ENCODE peak calls at places on chromosomes 12 and 14, in four cellular contexts. G, L, Q and F are unnamed samples.

GRCh38 chr14:33676135-33676566 is 274.7 kb downstream of the EGLN3 start:
- DNase-seq in Q (peak), L (no peak), G (peak), F (no peak)

GRCh38 chr14:69260246-69260978 is 454 bp downstream of the GALNT16 start:
- DNase-seq in Q (peak), L (no peak), G (peak), F (peak)

GRCh38 chr12:2958432-2959193 is 584 bp upstream of the TEAD4 start:
- DNase-seq in L (no peak), G (peak), Q (peak), F (peak)

GRCh38 chr14:96586056-96586455 is 83.9 kb downstream of the PAPOLA start:
- DNase-seq in L (no peak), Q (no peak), G (no peak), F (no peak)

GRCh38 chr14:95770777-95771176 is 56.9 kb upstream of the TCL1A start:
- DNase-seq in G (no peak), Q (no peak), L (no peak), F (no peak)

GRCh38 chr12:106084048-106084671 is 54.6 kb downstream of the NUAK1 start:
- DNase-seq in G (no peak), Q (peak), L (no peak), F (peak)

GRCh38 chr12:3921526-3921925 is 48.3 kb upstream of the PARP11 start:
- DNase-seq in G (no peak), L (no peak), Q (no peak), F (no peak)

GRCh38 chr12:103495158-103495782 is 498 bp downstream of the C12orf42 start:
- DNase-seq in L (no peak), G (peak), Q (peak), F (no peak)

GRCh38 chr14:74976264-74977113 is 21.1 kb upstream of the PGF start:
- DNase-seq in Q (no peak), G (peak), L (no peak), F (no peak)

GRCh38 chr14:100271247-100271939 is 32.4 kb downstream of the YY1 start:
- DNase-seq in Q (no peak), L (no peak), G (no peak), F (no peak)

GRCh38 chr12:130299574-130299973 is 38.1 kb upstream of the PIWIL1 start:
- DNase-seq in G (no peak), Q (no peak), L (no peak), F (no peak)

GRCh38 chr12:6532927-6533652 is 1.2 kb upstream of the GAPDH start:
- DNase-seq in Q (peak), G (peak), L (no peak), F (peak)

GRCh38 chr14:103739466-103739792 is 23.8 kb downstream of the ZFYVE21 start:
- DNase-seq in L (no peak), G (no peak), Q (no peak), F (no peak)

GRCh38 chr14:49865431-49865859 is 12.9 kb upstream of the NEMF start:
- DNase-seq in Q (peak), G (peak), L (no peak), F (peak)

GRCh38 chr12:96234591-96235496 is 40.7 kb downstream of the ELK3 start:
- DNase-seq in L (no peak), Q (no peak), G (no peak), F (no peak)

GRCh38 chr12:7295529-7295928 is 8.3 kb upstream of the ACSM4 start:
- DNase-seq in G (no peak), L (no peak), Q (no peak), F (no peak)

GRCh38 chr12:63228853-63229252 is 77.9 kb upstream of the AVPR1A start:
- DNase-seq in G (no peak), L (no peak), Q (no peak), F (no peak)

GRCh38 chr14:85087201-85087600 is 442.7 kb upstream of the FLRT2 start:
- DNase-seq in G (no peak), L (no peak), Q (no peak), F (peak)

GRCh38 chr12:4307593-4308333 is 13.2 kb upstream of the TIGAR start:
- DNase-seq in G (no peak), Q (peak), L (no peak), F (peak)

GRCh38 chr12:77031745-77032144 is 33.6 kb downstream of the E2F7 start:
- DNase-seq in L (no peak), G (no peak), Q (no peak), F (peak)

GRCh38 chr12:44653886-44654527 is 222.1 kb downstream of the NELL2 start:
- DNase-seq in G (no peak), Q (no peak), L (no peak), F (no peak)

GRCh38 chr12:31732926-31733548 is 4.2 kb upstream of the AMN1 start:
- DNase-seq in G (peak), L (peak), Q (peak), F (peak)

GRCh38 chr12:131133015-131133905 is 179.6 kb downstream of the ADGRD1 start:
- DNase-seq in G (no peak), Q (no peak), L (no peak), F (no peak)

GRCh38 chr12:46159239-46159901 is 109.5 kb downstream of the SLC38A1 start:
- DNase-seq in L (no peak), G (no peak), Q (no peak), F (no peak)

GRCh38 chr12:70451528-70451927 is 85.4 kb downstream of the KCNMB4 start:
- DNase-seq in L (no peak), Q (no peak), G (no peak), F (no peak)

GRCh38 chr14:68961361-68961760 is 17.7 kb downstream of the ACTN1 start:
- DNase-seq in G (no peak), L (no peak), Q (no peak), F (no peak)

GRCh38 chr12:92989715-92990484 is 60.8 kb upstream of the EEA1 start:
- DNase-seq in G (no peak), L (no peak), Q (no peak), F (no peak)

GRCh38 chr12:88753074-88753473 is 172.8 kb upstream of the KITLG start:
- DNase-seq in Q (no peak), L (no peak), G (no peak), F (peak)

GRCh38 chr14:31414190-31414833 is 6.0 kb downstream of the HEATR5A start:
- DNase-seq in G (no peak), L (no peak), Q (no peak), F (peak)

GRCh38 chr12:120849765-120850164 is 54.4 kb downstream of the SPPL3 start:
- DNase-seq in L (no peak), Q (no peak), G (no peak), F (peak)

GRCh38 chr14:101193126-101193844 is 289.8 kb upstream of the RTL1 start:
- DNase-seq in L (no peak), G (no peak), Q (peak), F (no peak)

GRCh38 chr12:88299567-88300101 is 157.5 kb downstream of the TMTC3 start:
- DNase-seq in G (peak), L (peak), Q (no peak), F (peak)

GRCh38 chr12:91893476-91893875 is 252.2 kb downstream of the BTG1 start:
- DNase-seq in L (no peak), Q (no peak), G (no peak), F (no peak)

GRCh38 chr12:131108171-131108955 is 154.7 kb downstream of the ADGRD1 start:
- DNase-seq in L (no peak), G (no peak), Q (no peak), F (no peak)

GRCh38 chr14:52922656-52923055 is 28.2 kb downstream of the FERMT2 start:
- DNase-seq in L (no peak), G (no peak), Q (no peak), F (peak)

GRCh38 chr12:9940370-9940769 is 8.2 kb upstream of the CLEC2A start:
- DNase-seq in G (no peak), L (no peak), Q (no peak), F (peak)
- TF ChIP-seq CHD1 in G (no peak), L (no peak), Q (no peak), F (no peak)

DNA sequence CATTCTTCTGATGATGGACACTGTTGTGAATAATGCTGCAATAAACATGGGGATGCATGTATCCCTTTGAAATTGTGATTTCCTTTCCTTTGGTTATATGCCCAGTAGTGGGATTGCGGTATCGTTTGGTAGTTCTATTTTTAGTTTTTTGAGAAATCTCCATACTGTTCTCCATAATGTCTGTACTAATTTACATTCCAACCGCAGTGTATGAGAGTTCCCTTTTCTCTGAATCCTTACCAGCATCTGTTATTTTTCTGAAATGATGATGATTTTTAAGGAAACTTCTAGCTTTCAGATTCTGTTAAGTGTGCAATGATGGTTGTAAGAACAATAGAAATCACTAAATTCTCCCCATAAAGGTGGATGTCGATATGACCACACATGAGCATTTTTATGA is 6.9 kb upstream of the PPP4R3A start:
- DNase-seq in L (no peak), Q (no peak), G (no peak), F (no peak)
- TF ChIP-seq CHD1 in L (no peak), Q (no peak), G (no peak), F (no peak)

GRCh38 chr14:56216631-56217379 is 98.6 kb downstream of the PELI2 start:
- DNase-seq in G (peak), Q (no peak), L (no peak), F (peak)
- TF ChIP-seq CHD1 in G (no peak), Q (no peak), L (no peak), F (no peak)

DNA sequence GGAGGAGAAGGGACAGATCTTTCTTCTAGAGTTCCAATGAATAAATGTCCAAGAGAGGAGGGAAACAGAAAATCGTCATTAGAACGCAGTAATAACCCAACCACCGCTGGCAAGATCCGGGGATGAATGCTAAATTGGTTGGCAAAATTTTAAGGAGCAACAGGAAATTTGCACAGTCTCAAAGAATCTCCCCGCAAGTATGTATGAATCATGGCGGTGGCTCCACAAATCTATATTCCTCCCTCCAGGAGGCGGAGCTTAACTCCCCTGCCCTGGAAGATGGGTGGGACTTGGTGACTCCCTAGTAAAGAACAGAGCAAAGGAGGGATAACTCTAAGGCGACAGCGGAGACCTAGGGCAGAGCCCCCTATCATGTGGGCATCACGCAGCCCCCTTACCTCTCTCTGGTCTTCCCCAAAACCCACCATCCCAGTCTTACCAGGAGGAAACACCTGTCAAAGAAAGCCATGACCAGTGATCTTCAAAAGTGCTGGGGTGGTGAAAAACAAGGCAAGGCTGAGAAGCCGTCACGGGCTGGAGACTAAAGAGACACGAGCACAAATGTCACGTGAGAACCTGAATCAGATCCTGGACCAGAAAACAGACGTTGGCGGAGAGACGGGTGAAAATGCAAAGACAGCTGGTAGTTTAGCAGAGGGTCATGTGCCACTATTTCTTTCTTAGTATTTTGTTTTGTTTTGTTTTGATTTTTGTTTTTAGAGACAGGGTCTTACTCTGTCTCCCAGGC is 125.8 kb downstream of the NCOR2 start:
- DNase-seq in G (peak), Q (no peak), L (no peak), F (peak)
- TF ChIP-seq CHD1 in G (no peak), Q (no peak), L (no peak), F (no peak)